ENCODE peak calls at places on chromosomes 1 and 21, in five cellular contexts. G is astrocyte of the spinal cord, U is cardiac fibroblast, K is HL-60, R is kidney. D is an unnamed sample.

GRCh38 chr1:111720977-111721670 is 18.1 kb downstream of the INKA2 start:
- DNase-seq in K (no peak), G (no peak), R (no peak), U (no peak), D (no peak)

GRCh38 chr1:61125263-61125662 is 42.9 kb downstream of the NFIA start:
- DNase-seq in R (no peak), K (no peak), G (no peak), U (no peak), D (no peak)

GRCh38 chr1:33310702-33311101 is 10.2 kb downstream of the A3GALT2 start:
- DNase-seq in U (no peak), K (no peak), G (no peak), R (peak), D (peak)

GRCh38 chr1:29684141-29684540 is 447.8 kb downstream of the PTPRU start:
- DNase-seq in U (no peak), K (no peak), R (no peak), G (no peak), D (no peak)

GRCh38 chr1:40822890-40823289 is 39.3 kb downstream of the CITED4 start:
- DNase-seq in U (no peak), R (no peak), G (no peak), K (no peak), D (peak)

GRCh38 chr1:54721719-54722118 is 6.1 kb downstream of the TTC4 start:
- DNase-seq in G (no peak), R (no peak), K (no peak), U (no peak), D (no peak)

GRCh38 chr1:154476791-154477190 is 25.2 kb upstream of the TDRD10 start:
- DNase-seq in K (no peak), R (no peak), G (no peak), U (no peak), D (no peak)

GRCh38 chr1:34166191-34167090 is 1.4 kb upstream of the CSMD2 start:
- DNase-seq in U (no peak), R (no peak), G (peak), K (no peak), D (no peak)

GRCh38 chr1:74470936-74471335 is 41.5 kb downstream of the LRRC53 start:
- DNase-seq in G (no peak), U (no peak), K (no peak), R (no peak), D (no peak)

GRCh38 chr1:28199328-28200233 is 23.1 kb upstream of the PTAFR start:
- DNase-seq in K (no peak), R (no peak), G (no peak), U (no peak), D (no peak)

GRCh38 chr1:243253927-243254232 is 1.2 kb downstream of the CEP170 start:
- DNase-seq in G (no peak), R (no peak), U (no peak), K (no peak), D (no peak)
- H3K4me3 ChIP-seq in G (peak), R (peak), U (peak), K (peak), D (peak)

DNA sequence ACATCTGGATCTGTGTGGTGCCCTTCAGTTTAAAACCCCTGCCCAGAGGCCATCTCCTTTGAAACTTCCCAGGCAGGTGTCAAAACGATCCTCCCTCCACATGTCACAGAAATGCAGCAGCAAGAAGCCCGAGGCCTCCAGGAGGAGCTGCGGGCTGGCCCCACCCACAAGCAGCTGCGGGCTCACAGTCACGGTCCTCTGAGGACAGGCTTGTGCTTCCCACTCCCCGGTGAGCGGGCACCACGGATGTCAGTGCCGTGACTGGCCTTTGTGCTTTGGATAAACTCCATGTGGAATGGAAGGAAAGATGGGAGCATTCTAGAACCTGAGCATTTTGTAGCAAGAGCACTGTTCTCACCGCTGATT is 65.8 kb downstream of the SIK1 start:
- DNase-seq in R (no peak), K (no peak), U (no peak), G (no peak), D (no peak)
- H3K4me3 ChIP-seq in R (peak), K (no peak), U (no peak), G (no peak), D (no peak)

GRCh38 chr1:173917635-173918493 is 737 bp upstream of the SERPINC1 start:
- DNase-seq in G (no peak), R (no peak), K (no peak), U (no peak), D (no peak)

GRCh38 chr1:173915596-173915995 is 1.5 kb downstream of the SERPINC1 start:
- DNase-seq in K (no peak), U (no peak), R (no peak), G (no peak), D (no peak)

GRCh38 chr1:173916667-173917066 is 460 bp downstream of the SERPINC1 start:
- DNase-seq in K (no peak), U (no peak), R (no peak), G (no peak), D (no peak)

GRCh38 chr1:173914366-173914871 is 2.7 kb downstream of the SERPINC1 start:
- DNase-seq in R (no peak), U (peak), K (peak), G (no peak), D (peak)

DNA sequence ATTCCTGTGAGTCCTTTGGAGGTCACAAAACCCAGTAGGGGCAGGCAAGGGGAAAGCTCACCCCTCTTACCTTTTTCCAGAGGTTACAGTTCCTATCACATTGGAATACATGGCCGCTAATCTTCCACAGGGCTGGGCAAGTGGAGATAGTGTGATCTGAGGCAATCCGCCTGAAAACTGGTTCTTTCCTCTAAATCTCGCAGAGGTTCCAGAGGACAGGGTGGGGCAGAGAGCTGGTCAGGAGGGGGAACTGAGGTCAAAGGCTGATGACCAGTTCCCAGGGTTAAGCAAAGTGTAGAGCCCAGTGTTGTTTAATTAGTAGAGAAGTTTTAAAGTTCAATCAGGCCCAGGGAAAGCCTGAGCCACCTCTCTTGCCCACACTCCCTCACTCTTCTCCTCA is at the start of gene SERPINC1:
- DNase-seq in R (no peak), K (no peak), U (no peak), G (no peak), D (no peak)
- H3K4me3 ChIP-seq in R (no peak), K (no peak), U (no peak), G (no peak), D (no peak)

GRCh38 chr1:228502522-228502921 is 15.3 kb downstream of the RNF187 start:
- DNase-seq in R (no peak), G (no peak), K (no peak), U (no peak), D (no peak)

GRCh38 chr1:228500143-228500736 is 13.1 kb downstream of the RNF187 start:
- DNase-seq in G (no peak), R (no peak), U (no peak), K (no peak), D (no peak)

GRCh38 chr1:228497817-228498216 is 10.6 kb downstream of the RNF187 start:
- DNase-seq in R (no peak), G (no peak), U (no peak), K (no peak), D (no peak)

GRCh38 chr1:228497206-228497605 is 10.0 kb downstream of the RNF187 start:
- DNase-seq in U (no peak), K (no peak), R (no peak), G (no peak), D (no peak)

DNA sequence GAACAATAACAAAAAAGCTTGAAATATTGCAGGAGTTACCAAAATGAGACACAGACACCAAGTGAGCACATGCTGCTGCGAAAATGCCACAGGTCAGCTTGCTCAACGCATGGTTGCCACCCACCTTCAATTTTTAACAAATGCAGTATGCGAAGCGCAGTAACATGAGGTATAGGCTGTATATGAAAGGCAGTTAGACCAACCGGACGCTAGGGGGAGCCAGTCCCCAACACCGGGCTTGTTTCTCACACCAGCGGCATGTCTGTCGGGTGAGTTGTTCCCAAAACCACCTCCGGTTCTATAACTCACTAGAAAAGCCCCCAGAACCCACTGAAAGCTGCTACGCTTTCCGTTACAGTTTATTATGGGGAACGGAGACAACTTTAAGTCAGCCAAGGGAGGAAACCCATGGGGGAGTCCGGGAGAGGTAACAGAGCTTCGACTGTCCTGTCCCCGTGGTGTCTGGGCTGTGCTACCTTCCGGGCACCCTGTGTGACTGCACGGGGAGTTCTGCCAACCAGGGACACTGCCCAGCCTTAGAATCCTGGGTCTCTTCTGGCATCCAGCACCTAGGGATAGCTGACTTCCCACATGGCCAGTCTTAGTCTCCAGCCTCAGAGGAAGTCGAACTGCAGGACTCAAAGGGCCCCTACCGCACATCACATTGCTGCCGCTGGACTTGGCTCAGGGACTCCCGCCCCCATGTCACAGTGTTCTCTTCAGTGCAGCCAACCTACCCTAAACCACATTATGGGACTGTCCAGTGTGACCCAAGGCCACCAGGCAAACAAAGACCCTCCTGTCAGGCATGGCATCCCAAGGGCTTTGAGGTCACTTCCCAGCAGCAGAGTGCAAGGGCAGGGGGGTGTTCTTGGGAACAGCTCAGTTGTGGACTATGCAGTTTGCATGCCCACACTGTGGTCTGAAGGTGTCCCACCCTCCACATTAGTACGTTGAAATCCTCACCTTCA is 14.0 kb downstream of the RNF187 start:
- DNase-seq in K (peak), U (peak), R (peak), G (peak), D (peak)
- H3K4me3 ChIP-seq in K (no peak), U (no peak), R (peak), G (peak), D (no peak)

GRCh38 chr21:32172106-32172505 is 106.7 kb downstream of the MIS18A start:
- DNase-seq in U (no peak), K (no peak), R (no peak), G (no peak), D (no peak)

GRCh38 chr21:32173106-32173755 is 105.6 kb downstream of the MIS18A start:
- DNase-seq in R (no peak), K (no peak), G (no peak), U (peak), D (no peak)

GRCh38 chr21:32174819-32175218 is 104.0 kb downstream of the MIS18A start:
- DNase-seq in K (no peak), U (no peak), G (no peak), R (no peak), D (no peak)
- H3K4me3 ChIP-seq in K (no peak), U (no peak), G (no peak), R (no peak), D (no peak)

DNA sequence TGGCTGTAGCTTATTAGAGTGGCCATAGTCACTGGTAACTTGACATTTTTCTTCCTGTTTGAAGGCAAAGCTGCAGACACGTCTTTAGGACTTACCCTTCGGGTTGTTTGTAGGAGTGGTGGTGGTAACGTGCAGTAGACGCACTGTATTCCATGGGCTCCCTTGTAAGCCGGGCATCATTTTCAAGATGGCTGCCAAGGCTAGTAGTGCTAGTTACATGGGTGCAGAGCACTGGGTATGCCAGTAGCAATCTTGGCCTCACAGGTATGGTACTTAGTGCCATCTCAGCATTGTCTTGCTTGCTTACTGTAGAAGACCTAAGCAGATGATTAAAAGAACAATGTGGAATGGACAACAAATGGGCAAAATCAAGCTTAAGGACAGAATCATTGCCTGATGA is 1.9 kb downstream of the YBX1 start:
- DNase-seq in U (peak), K (no peak), R (no peak), G (no peak), D (no peak)
- H3K4me3 ChIP-seq in U (peak), K (peak), R (peak), G (peak), D (no peak)

DNA sequence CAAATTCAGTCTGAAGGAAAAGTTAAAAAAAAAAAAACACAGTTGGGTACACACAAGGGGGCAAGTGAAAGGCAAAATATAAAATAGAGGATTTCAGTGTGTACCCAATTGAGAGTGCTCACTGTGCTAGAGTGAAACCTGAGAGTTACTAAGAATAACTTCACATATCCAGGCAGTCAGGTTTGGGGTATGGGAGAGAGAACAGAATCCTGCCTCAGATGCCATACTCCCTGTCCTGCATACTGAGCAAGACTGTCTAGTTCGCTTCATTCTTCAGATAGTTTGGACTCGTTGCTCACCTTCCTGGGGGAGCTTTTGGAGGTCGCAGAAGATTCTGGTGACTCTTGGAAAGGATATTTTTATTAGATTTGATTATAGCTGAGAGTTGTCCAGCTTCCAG is 20.4 kb downstream of the CEP85 start:
- DNase-seq in U (no peak), G (no peak), K (no peak), R (no peak), D (no peak)
- H3K4me3 ChIP-seq in U (no peak), G (no peak), K (no peak), R (no peak), D (no peak)

GRCh38 chr1:51898090-51898734 is 19.7 kb upstream of the NRDC start:
- DNase-seq in G (peak), K (no peak), R (no peak), U (peak), D (no peak)
- H3K4me3 ChIP-seq in G (no peak), K (no peak), R (no peak), U (no peak), D (no peak)

GRCh38 chr1:156421939-156422601 is 53.1 kb downstream of the RHBG start:
- DNase-seq in K (no peak), R (no peak), U (no peak), G (no peak), D (no peak)

GRCh38 chr1:156422602-156423091 is 53.6 kb downstream of the RHBG start:
- DNase-seq in G (no peak), R (peak), K (no peak), U (no peak), D (peak)

GRCh38 chr1:156420209-156421061 is 51.4 kb downstream of the RHBG start:
- DNase-seq in K (no peak), R (no peak), U (no peak), G (no peak), D (no peak)

GRCh38 chr1:156419863-156420208 is 50.8 kb downstream of the RHBG start:
- DNase-seq in U (no peak), G (no peak), K (no peak), R (no peak), D (no peak)

GRCh38 chr1:156421062-156421938 is 52.3 kb downstream of the RHBG start:
- DNase-seq in G (peak), K (no peak), R (peak), U (peak), D (peak)
- H3K4me3 ChIP-seq in G (no peak), K (no peak), R (peak), U (no peak), D (peak)

D was measured in pancreas.